ENCODE peak calls at places on chromosomes 7 and 10, in six cellular contexts. V is iris pigment epithelial cell, K is midbrain, C is NCI-H510A treated with DMSO at 0.1 percent for 48 hours, B is neural progenitor cell, S is tibial artery. Z is an unnamed sample.

GRCh38 chr7:151661556-151661955 is 141.9 kb upstream of the RHEB start:
- DNase-seq in V (no peak), K (no peak), C (no peak), B (no peak), S (no peak), Z (no peak)

GRCh38 chr7:130141161-130141857 is 63.9 kb downstream of the TMEM209 start:
- DNase-seq in V (peak), K (peak), C (peak), B (peak), S (peak), Z (no peak)

GRCh38 chr10:42921951-42922350 is 139.4 kb downstream of the BMS1 start:
- DNase-seq in V (no peak), K (no peak), C (no peak), B (no peak), S (no peak), Z (no peak)

GRCh38 chr10:103715430-103715829 is 139.9 kb downstream of the SH3PXD2A start:
- DNase-seq in V (peak), K (no peak), C (no peak), B (no peak), S (no peak), Z (no peak)

GRCh38 chr10:97713351-97713827 is at the start of gene MARVELD1:
- DNase-seq in V (peak), K (no peak), C (peak), B (peak), S (peak), Z (no peak)

GRCh38 chr10:36739884-36740445 is 385.4 kb upstream of the ANKRD30A start:
- DNase-seq in V (no peak), K (no peak), C (no peak), B (no peak), S (no peak), Z (no peak)

GRCh38 chr7:46651070-46651469 is 730.0 kb upstream of the IGFBP3 start:
- DNase-seq in V (no peak), K (no peak), C (no peak), B (no peak), S (no peak), Z (no peak)

GRCh38 chr10:92567952-92568600 is 5.8 kb downstream of the IDE start:
- DNase-seq in V (peak), K (no peak), C (no peak), B (peak), S (no peak), Z (no peak)

GRCh38 chr7:41972776-41973175 is 264.2 kb downstream of the GLI3 start:
- DNase-seq in V (no peak), K (no peak), C (no peak), B (no peak), S (no peak), Z (no peak)

GRCh38 chr10:68154211-68154497 is 44.9 kb downstream of the MYPN start:
- DNase-seq in V (peak), K (no peak), C (no peak), B (peak), S (no peak), Z (peak)

GRCh38 chr10:42149027-42149700 is 489.2 kb downstream of the ZNF33B start:
- DNase-seq in V (no peak), K (no peak), C (no peak), B (no peak), S (no peak), Z (no peak)

GRCh38 chr10:98338318-98338717 is 70.3 kb upstream of the LOXL4 start:
- DNase-seq in V (no peak), K (no peak), C (no peak), B (no peak), S (peak), Z (no peak)

GRCh38 chr10:114987995-114988394 is 50.0 kb downstream of the TRUB1 start:
- DNase-seq in V (peak), K (no peak), C (no peak), B (no peak), S (no peak), Z (no peak)

GRCh38 chr7:28354601-28355062 is 57.7 kb upstream of the CREB5 start:
- DNase-seq in V (peak), K (no peak), C (peak), B (peak), S (no peak), Z (no peak)

GRCh38 chr10:46240684-46241565 is 45.9 kb upstream of the ANTXRL start:
- DNase-seq in V (no peak), K (no peak), C (no peak), B (no peak), S (no peak), Z (no peak)

GRCh38 chr7:16914771-16915170 is 33.0 kb upstream of the AGR3 start:
- DNase-seq in V (peak), K (no peak), C (peak), B (no peak), S (no peak), Z (no peak)

GRCh38 chr7:33766396-33766795 is 138.9 kb upstream of the BMPER start:
- DNase-seq in V (no peak), K (no peak), C (no peak), B (no peak), S (no peak), Z (no peak)

GRCh38 chr10:88428442-88428841 is 154.7 kb downstream of the RNLS start:
- DNase-seq in V (peak), K (no peak), C (no peak), B (no peak), S (no peak), Z (no peak)

GRCh38 chr10:86733260-86733671 is 23.2 kb upstream of the BMPR1A start:
- DNase-seq in V (no peak), K (no peak), C (peak), B (no peak), S (no peak), Z (no peak)

GRCh38 chr7:137454169-137455166 is 110.9 kb upstream of the PTN start:
- DNase-seq in V (peak), K (peak), C (peak), B (peak), S (peak), Z (peak)

GRCh38 chr7:67346126-67346525 is 349.5 kb downstream of the TYW1 start:
- DNase-seq in V (no peak), K (no peak), C (no peak), B (no peak), S (no peak), Z (no peak)